ENCODE peak calls at places on chromosomes 3 and 15, in six cellular contexts. F is epithelial cell of prostate; G is HFF-Myc; T is naive thymus-derived CD8-positive, alpha-beta T cell; L is COR-L47; B is frontal cortex. H is an unnamed sample.

GRCh38 chr3:120497813-120498212 is 47.0 kb upstream of the FSTL1 start:
- DNase-seq in F (no peak), L (no peak), B (no peak), G (no peak), T (no peak), H (no peak)

GRCh38 chr3:155079795-155080546 is at the start of gene MME:
- DNase-seq in L (peak), T (no peak), G (peak), B (no peak), F (no peak), H (no peak)

GRCh38 chr15:73908030-73908821 is 18.0 kb upstream of the LOXL1 start:
- DNase-seq in B (no peak), T (peak), F (no peak), L (peak), G (no peak), H (no peak)

GRCh38 chr3:138348950-138349739 is 766 bp downstream of the MRAS start:
- DNase-seq in F (no peak), T (no peak), G (no peak), L (peak), B (peak), H (no peak)

GRCh38 chr15:71328453-71328852 is 213.2 kb downstream of the THSD4 start:
- DNase-seq in L (no peak), F (no peak), T (no peak), G (no peak), B (no peak), H (no peak)

GRCh38 chr15:65259367-65259781 is 27.3 kb downstream of the PARP16 start:
- DNase-seq in B (no peak), G (no peak), F (no peak), T (no peak), L (no peak), H (no peak)

GRCh38 chr3:63976166-63976861 is 47.0 kb downstream of the PSMD6 start:
- DNase-seq in L (no peak), T (no peak), B (no peak), F (peak), G (peak), H (no peak)

GRCh38 chr15:59537384-59537783 is 74.2 kb upstream of the GCNT3 start:
- DNase-seq in L (no peak), G (no peak), T (no peak), B (no peak), F (no peak), H (no peak)

GRCh38 chr3:53083496-53083895 is 37.6 kb upstream of the SFMBT1 start:
- DNase-seq in T (no peak), B (no peak), G (peak), L (peak), F (no peak), H (no peak)

GRCh38 chr3:127629462-127630403 is 748 bp downstream of the PODXL2 start:
- DNase-seq in F (no peak), T (no peak), G (no peak), B (no peak), L (peak), H (no peak)

GRCh38 chr3:114223146-114223545 is 14.2 kb downstream of the ZNF80 start:
- DNase-seq in G (no peak), B (no peak), F (no peak), L (no peak), T (no peak), H (peak)

GRCh38 chr3:183533410-183534132 is 21.9 kb downstream of the KLHL6 start:
- DNase-seq in G (no peak), T (no peak), L (no peak), F (no peak), B (no peak), H (no peak)

GRCh38 chr15:98785796-98786581 is 137.7 kb downstream of the IGF1R start:
- DNase-seq in B (no peak), G (no peak), L (peak), T (no peak), F (no peak), H (no peak)

GRCh38 chr3:134937256-134938023 is 142.4 kb downstream of the EPHB1 start:
- DNase-seq in B (no peak), F (no peak), G (no peak), T (no peak), L (peak), H (no peak)

GRCh38 chr3:73351423-73352071 is 273.2 kb downstream of the PDZRN3 start:
- DNase-seq in G (no peak), F (no peak), T (no peak), L (no peak), B (no peak), H (no peak)

GRCh38 chr3:14472471-14473351 is 67.4 kb downstream of the GRIP2 start:
- DNase-seq in L (no peak), F (no peak), T (no peak), G (peak), B (no peak), H (no peak)

GRCh38 chr3:102733811-102734574 is 299.2 kb downstream of the ZPLD1 start:
- DNase-seq in T (no peak), G (no peak), B (no peak), F (no peak), L (no peak), H (no peak)

GRCh38 chr3:94972066-94972465 is 909.2 kb downstream of the NSUN3 start:
- DNase-seq in B (no peak), L (no peak), F (no peak), G (no peak), T (no peak), H (no peak)

GRCh38 chr3:52468336-52468735 is 12.9 kb downstream of the NISCH start:
- DNase-seq in G (no peak), F (no peak), L (no peak), T (no peak), B (no peak), H (no peak)